ENCODE peak calls at places on chromosomes 5 and 9, in six cellular contexts. One of them, this sample, is unnamed.

GRCh38 chr5:120516799-120517198 is 52.7 kb downstream of the PRR16 start:
- DNase-seq in mammary epithelial cell: peak
- DNase-seq in HL-60: no peak
- DNase-seq in MCF 10A: peak
- DNase-seq in glutamatergic neuron: no peak
- DNase-seq in esophagus squamous epithelium: no peak
- DNase-seq in this sample: no peak

GRCh38 chr9:37904647-37905505 is 949 bp upstream of the SLC25A51 start:
- DNase-seq in MCF 10A: peak
- DNase-seq in esophagus squamous epithelium: no peak
- DNase-seq in glutamatergic neuron: no peak
- DNase-seq in HL-60: no peak
- DNase-seq in mammary epithelial cell: peak
- DNase-seq in this sample: no peak

GRCh38 chr5:147234825-147235635 is at the start of gene STK32A:
- DNase-seq in MCF 10A: peak
- DNase-seq in esophagus squamous epithelium: no peak
- DNase-seq in mammary epithelial cell: peak
- DNase-seq in glutamatergic neuron: peak
- DNase-seq in HL-60: no peak
- DNase-seq in this sample: peak

GRCh38 chr5:53476531-53477480 is 3.6 kb upstream of the FST start:
- DNase-seq in HL-60: no peak
- DNase-seq in mammary epithelial cell: no peak
- DNase-seq in glutamatergic neuron: no peak
- DNase-seq in esophagus squamous epithelium: no peak
- DNase-seq in MCF 10A: no peak
- DNase-seq in this sample: no peak

GRCh38 chr5:96110289-96110688 is 148.6 kb upstream of the ELL2 start:
- DNase-seq in esophagus squamous epithelium: no peak
- DNase-seq in mammary epithelial cell: no peak
- DNase-seq in HL-60: no peak
- DNase-seq in MCF 10A: no peak
- DNase-seq in glutamatergic neuron: no peak
- DNase-seq in this sample: no peak

GRCh38 chr9:86943223-86943870 is 4.0 kb downstream of the GAS1 start:
- DNase-seq in esophagus squamous epithelium: no peak
- DNase-seq in mammary epithelial cell: no peak
- DNase-seq in MCF 10A: no peak
- DNase-seq in HL-60: no peak
- DNase-seq in glutamatergic neuron: no peak
- DNase-seq in this sample: no peak

GRCh38 chr5:65061250-65061973 is 292.7 kb downstream of the CWC27 start:
- DNase-seq in mammary epithelial cell: no peak
- DNase-seq in esophagus squamous epithelium: no peak
- DNase-seq in glutamatergic neuron: no peak
- DNase-seq in MCF 10A: no peak
- DNase-seq in HL-60: no peak
- DNase-seq in this sample: no peak

GRCh38 chr5:117713585-117714198 is 1139.1 kb upstream of the SEMA6A start:
- DNase-seq in mammary epithelial cell: no peak
- DNase-seq in HL-60: peak
- DNase-seq in MCF 10A: peak
- DNase-seq in esophagus squamous epithelium: no peak
- DNase-seq in glutamatergic neuron: no peak
- DNase-seq in this sample: no peak

GRCh38 chr9:4508246-4508906 is 18.1 kb downstream of the SLC1A1 start:
- DNase-seq in MCF 10A: peak
- DNase-seq in HL-60: no peak
- DNase-seq in mammary epithelial cell: peak
- DNase-seq in esophagus squamous epithelium: no peak
- DNase-seq in glutamatergic neuron: no peak
- DNase-seq in this sample: no peak

GRCh38 chr5:33299621-33300208 is 141.1 kb upstream of the TARS1 start:
- DNase-seq in esophagus squamous epithelium: no peak
- DNase-seq in HL-60: no peak
- DNase-seq in mammary epithelial cell: peak
- DNase-seq in glutamatergic neuron: peak
- DNase-seq in MCF 10A: peak
- DNase-seq in this sample: no peak

GRCh38 chr9:89448381-89448780 is 49.5 kb downstream of the SEMA4D start:
- DNase-seq in HL-60: no peak
- DNase-seq in esophagus squamous epithelium: no peak
- DNase-seq in mammary epithelial cell: no peak
- DNase-seq in MCF 10A: no peak
- DNase-seq in glutamatergic neuron: no peak
- DNase-seq in this sample: no peak

GRCh38 chr9:36781532-36781931 is 208.8 kb downstream of the MELK start:
- DNase-seq in MCF 10A: peak
- DNase-seq in glutamatergic neuron: no peak
- DNase-seq in esophagus squamous epithelium: no peak
- DNase-seq in mammary epithelial cell: no peak
- DNase-seq in HL-60: no peak
- DNase-seq in this sample: no peak

GRCh38 chr5:178273665-178274541 is 41.3 kb upstream of the PHYKPL start:
- DNase-seq in esophagus squamous epithelium: no peak
- DNase-seq in mammary epithelial cell: no peak
- DNase-seq in glutamatergic neuron: no peak
- DNase-seq in HL-60: no peak
- DNase-seq in MCF 10A: no peak
- DNase-seq in this sample: no peak

GRCh38 chr5:72244862-72245371 is 75.1 kb downstream of the MRPS27 start:
- DNase-seq in mammary epithelial cell: no peak
- DNase-seq in MCF 10A: peak
- DNase-seq in glutamatergic neuron: peak
- DNase-seq in HL-60: no peak
- DNase-seq in esophagus squamous epithelium: no peak
- DNase-seq in this sample: no peak

GRCh38 chr9:77977210-77977611 is 54.4 kb downstream of the GNAQ start:
- DNase-seq in glutamatergic neuron: peak
- DNase-seq in MCF 10A: peak
- DNase-seq in mammary epithelial cell: peak
- DNase-seq in HL-60: peak
- DNase-seq in esophagus squamous epithelium: no peak
- DNase-seq in this sample: no peak

GRCh38 chr9:76109953-76110352 is 219.5 kb downstream of the PCSK5 start:
- DNase-seq in mammary epithelial cell: peak
- DNase-seq in esophagus squamous epithelium: no peak
- DNase-seq in MCF 10A: peak
- DNase-seq in glutamatergic neuron: no peak
- DNase-seq in HL-60: no peak
- DNase-seq in this sample: no peak

GRCh38 chr5:173496129-173496882 is 120.1 kb downstream of the BOD1 start:
- DNase-seq in glutamatergic neuron: no peak
- DNase-seq in HL-60: no peak
- DNase-seq in MCF 10A: no peak
- DNase-seq in mammary epithelial cell: no peak
- DNase-seq in esophagus squamous epithelium: no peak
- DNase-seq in this sample: peak
- TF ChIP-seq CTCF in glutamatergic neuron: no peak
- TF ChIP-seq CTCF in HL-60: no peak
- TF ChIP-seq CTCF in MCF 10A: no peak
- TF ChIP-seq CTCF in mammary epithelial cell: no peak
- TF ChIP-seq CTCF in esophagus squamous epithelium: no peak
- TF ChIP-seq CTCF in this sample: peak

DNA sequence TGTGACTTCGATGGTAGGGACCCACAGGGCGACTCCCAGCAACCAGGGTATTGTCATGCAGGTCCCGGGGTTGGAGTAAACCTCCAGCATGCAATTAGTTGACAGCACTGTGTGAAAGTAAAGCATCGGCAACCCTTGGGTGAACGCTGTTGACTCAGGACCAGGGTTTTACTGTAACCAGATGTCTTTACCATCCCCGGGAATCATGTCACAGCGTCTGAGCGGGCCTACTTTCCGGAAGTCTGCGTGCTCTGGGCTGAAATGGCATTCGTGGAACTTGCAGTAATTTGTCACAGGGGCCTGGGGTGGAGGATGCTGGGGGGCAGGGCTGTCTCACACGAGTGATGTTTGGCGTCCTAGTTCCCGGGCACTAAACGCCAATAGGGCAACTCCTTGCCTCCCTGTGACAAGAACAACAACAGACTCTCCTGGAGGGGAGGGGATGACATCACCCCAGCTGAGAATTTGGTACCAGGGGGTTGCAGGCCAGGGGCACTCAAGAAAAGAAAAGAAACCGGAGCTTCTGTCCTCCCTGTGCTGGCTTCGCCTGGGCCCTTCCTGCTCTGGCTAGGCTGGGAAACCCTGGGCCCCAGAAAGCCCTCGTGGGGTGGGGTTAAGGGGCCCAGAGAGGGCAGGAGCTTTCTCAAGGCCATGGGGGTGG is 10.1 kb upstream of the UBAC1 start:
- DNase-seq in mammary epithelial cell: no peak
- DNase-seq in HL-60: no peak
- DNase-seq in esophagus squamous epithelium: no peak
- DNase-seq in MCF 10A: no peak
- DNase-seq in glutamatergic neuron: no peak
- DNase-seq in this sample: no peak
- TF ChIP-seq CTCF in mammary epithelial cell: no peak
- TF ChIP-seq CTCF in HL-60: no peak
- TF ChIP-seq CTCF in esophagus squamous epithelium: no peak
- TF ChIP-seq CTCF in MCF 10A: no peak
- TF ChIP-seq CTCF in glutamatergic neuron: no peak
- TF ChIP-seq CTCF in this sample: no peak

GRCh38 chr9:113444736-113445135 is 18.8 kb upstream of the RGS3 start:
- DNase-seq in mammary epithelial cell: no peak
- DNase-seq in esophagus squamous epithelium: no peak
- DNase-seq in glutamatergic neuron: no peak
- DNase-seq in MCF 10A: no peak
- DNase-seq in HL-60: no peak
- DNase-seq in this sample: no peak

GRCh38 chr9:113452206-113452605 is 11.3 kb upstream of the RGS3 start:
- DNase-seq in esophagus squamous epithelium: no peak
- DNase-seq in HL-60: no peak
- DNase-seq in mammary epithelial cell: no peak
- DNase-seq in glutamatergic neuron: no peak
- DNase-seq in MCF 10A: no peak
- DNase-seq in this sample: no peak

GRCh38 chr9:113446323-113446740 is 17.2 kb upstream of the RGS3 start:
- DNase-seq in HL-60: no peak
- DNase-seq in mammary epithelial cell: peak
- DNase-seq in glutamatergic neuron: no peak
- DNase-seq in esophagus squamous epithelium: no peak
- DNase-seq in MCF 10A: peak
- DNase-seq in this sample: no peak
- TF ChIP-seq CTCF in HL-60: peak
- TF ChIP-seq CTCF in mammary epithelial cell: peak
- TF ChIP-seq CTCF in glutamatergic neuron: peak
- TF ChIP-seq CTCF in esophagus squamous epithelium: peak
- TF ChIP-seq CTCF in MCF 10A: peak
- TF ChIP-seq CTCF in this sample: peak

GRCh38 chr9:112112941-112113399 is 62.1 kb downstream of the SUSD1 start:
- DNase-seq in HL-60: no peak
- DNase-seq in MCF 10A: peak
- DNase-seq in esophagus squamous epithelium: no peak
- DNase-seq in mammary epithelial cell: peak
- DNase-seq in glutamatergic neuron: no peak
- DNase-seq in this sample: no peak
- TF ChIP-seq CTCF in HL-60: no peak
- TF ChIP-seq CTCF in MCF 10A: peak
- TF ChIP-seq CTCF in esophagus squamous epithelium: peak
- TF ChIP-seq CTCF in mammary epithelial cell: peak
- TF ChIP-seq CTCF in glutamatergic neuron: no peak
- TF ChIP-seq CTCF in this sample: peak

DNA sequence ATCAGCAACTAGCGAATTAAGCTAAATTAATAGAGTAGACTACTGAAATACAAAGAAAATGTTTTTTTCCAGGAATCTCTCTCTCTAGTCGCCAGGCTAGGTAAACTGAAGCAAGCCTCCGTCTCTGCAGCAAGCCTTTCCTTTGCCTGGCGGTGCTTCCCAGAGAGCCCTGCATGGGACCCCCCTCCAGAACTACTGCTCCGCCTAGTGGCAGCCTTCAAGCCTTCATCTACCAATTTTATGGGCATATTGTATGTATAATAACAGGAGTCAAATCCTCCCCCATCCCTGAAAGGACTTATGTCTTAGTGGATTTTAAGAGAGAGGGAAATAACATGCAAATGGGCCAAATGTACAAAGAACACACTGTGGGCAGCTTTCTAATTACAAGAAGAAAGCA is 241.9 kb downstream of the SAXO1 start:
- DNase-seq in MCF 10A: peak
- DNase-seq in esophagus squamous epithelium: no peak
- DNase-seq in mammary epithelial cell: peak
- DNase-seq in HL-60: no peak
- DNase-seq in glutamatergic neuron: peak
- DNase-seq in this sample: no peak
- TF ChIP-seq CTCF in MCF 10A: peak
- TF ChIP-seq CTCF in esophagus squamous epithelium: no peak
- TF ChIP-seq CTCF in mammary epithelial cell: peak
- TF ChIP-seq CTCF in HL-60: no peak
- TF ChIP-seq CTCF in glutamatergic neuron: peak
- TF ChIP-seq CTCF in this sample: peak